ENCODE peak calls at places on chromosome 16, in eight cellular contexts. O is NB4, L is HFF-Myc, C is A673, R is GM12865, N is ascending aorta, Q is IMR-90, P is RWPE2. S is an unnamed sample.
A peak's percentile ranks its signal among the peaks of the same experiment; 100 is the strongest.

GRCh38 chr16:642189-643049 is 791 bp downstream of the MCRIP2 start:
- DNase-seq in O (peak; percentile 82), L (no peak), C (no peak), R (peak; percentile 81), N (no peak), Q (no peak), P (no peak), S (peak; percentile 84)

GRCh38 chr16:67803894-67804293 is 2.5 kb downstream of the RANBP10 start:
- DNase-seq in O (peak; percentile 60), L (no peak), C (no peak), R (peak; percentile 33), N (no peak), Q (no peak), P (no peak), S (peak; percentile 44)

GRCh38 chr16:3665508-3665907 is 11.0 kb downstream of the DNASE1 start:
- DNase-seq in O (no peak), L (no peak), C (no peak), R (no peak), N (no peak), Q (no peak), P (peak; percentile 38), S (no peak)

GRCh38 chr16:23215435-23215834 is 32.9 kb downstream of the SCNN1G start:
- DNase-seq in O (no peak), L (no peak), C (no peak), R (no peak), N (no peak), Q (no peak), P (no peak), S (no peak)

GRCh38 chr16:28291651-28292626 is at the start of gene SBK1:
- DNase-seq in O (peak; percentile 75), L (peak; percentile 31), C (peak; percentile 90), R (peak; percentile 83), N (no peak), Q (peak; percentile 38), P (no peak), S (peak; percentile 99)

GRCh38 chr16:66143422-66143821 is 223.1 kb upstream of the CDH5 start:
- DNase-seq in O (no peak), L (no peak), C (no peak), R (no peak), N (no peak), Q (no peak), P (no peak), S (no peak)

GRCh38 chr16:87295259-87295658 is 21.9 kb downstream of the C16orf95 start:
- DNase-seq in O (peak; percentile 62), L (no peak), C (peak; percentile 38), R (peak; percentile 49), N (no peak), Q (no peak), P (no peak), S (no peak)

GRCh38 chr16:79073560-79073959 is 527.0 kb downstream of the MAF start:
- DNase-seq in O (no peak), L (no peak), C (no peak), R (no peak), N (no peak), Q (no peak), P (no peak), S (no peak)

GRCh38 chr16:57537194-57537505 is 779 bp upstream of the CCDC102A start:
- DNase-seq in O (no peak), L (no peak), C (no peak), R (peak; percentile 81), N (no peak), Q (no peak), P (no peak), S (no peak)

GRCh38 chr16:13186813-13187212 is 285.4 kb downstream of the SHISA9 start:
- DNase-seq in O (no peak), L (no peak), C (no peak), R (peak; percentile 15), N (no peak), Q (no peak), P (no peak), S (no peak)

GRCh38 chr16:57759131-57759530 is 23.6 kb downstream of the KATNB1 start:
- DNase-seq in O (no peak), L (no peak), C (no peak), R (no peak), N (no peak), Q (no peak), P (peak; percentile 61), S (no peak)

GRCh38 chr16:72270531-72270930 is 98.6 kb upstream of the PMFBP1 start:
- DNase-seq in O (no peak), L (no peak), C (no peak), R (no peak), N (no peak), Q (no peak), P (no peak), S (no peak)

DNA sequence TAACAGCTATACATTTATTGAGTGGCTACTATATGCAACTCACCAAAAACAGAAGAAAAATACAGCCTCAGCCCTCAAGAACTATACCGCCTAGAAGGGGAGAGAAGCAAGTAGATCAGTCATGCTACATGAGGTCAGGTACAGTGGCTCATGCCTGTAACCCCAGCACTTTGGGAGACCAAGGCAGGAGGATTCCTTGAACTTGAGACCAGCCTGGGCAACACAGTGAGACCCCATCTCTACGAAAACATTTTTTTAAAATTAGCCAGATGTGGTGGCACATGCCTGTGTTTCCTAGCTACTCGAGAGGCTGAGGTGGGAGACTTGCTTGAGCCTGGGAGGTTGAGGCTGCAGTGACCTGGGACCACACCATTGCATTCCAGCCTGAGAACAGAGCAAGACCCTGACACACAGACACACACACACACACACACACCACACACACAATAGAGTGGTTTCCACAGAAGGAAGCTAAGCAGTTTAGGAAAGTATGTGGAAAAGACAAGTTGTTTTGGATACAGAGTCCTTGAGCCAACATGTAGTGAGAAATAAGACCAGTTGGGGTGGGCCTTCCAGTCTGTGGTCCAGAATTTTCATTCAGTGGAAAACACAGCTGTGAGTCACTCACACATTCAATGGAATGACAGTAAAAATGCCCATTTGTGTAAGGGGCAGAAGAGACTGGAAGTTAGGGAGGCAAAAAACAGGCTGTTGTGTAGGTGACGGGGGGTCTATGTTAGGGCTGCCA is 10.8 kb upstream of the SNTB2 start:
- DNase-seq in O (no peak), L (no peak), C (no peak), R (no peak), N (no peak), Q (peak; percentile 79), P (no peak), S (no peak)
- TF ChIP-seq CTCF in O (no peak), L (no peak), C (no peak), R (no peak), N (no peak), Q (no peak), P (no peak), S (no peak)

GRCh38 chr16:15521390-15521757 is 87.0 kb downstream of the BMERB1 start:
- DNase-seq in O (no peak), L (no peak), C (no peak), R (no peak), N (no peak), Q (no peak), P (no peak), S (no peak)

GRCh38 chr16:15523939-15524338 is 89.6 kb downstream of the BMERB1 start:
- DNase-seq in O (no peak), L (no peak), C (no peak), R (no peak), N (no peak), Q (peak; percentile 22), P (no peak), S (no peak)

GRCh38 chr16:15524966-15525365 is 90.6 kb downstream of the BMERB1 start:
- DNase-seq in O (no peak), L (no peak), C (no peak), R (no peak), N (no peak), Q (no peak), P (no peak), S (no peak)

GRCh38 chr16:15521758-15522509 is 87.5 kb downstream of the BMERB1 start:
- DNase-seq in O (no peak), L (no peak), C (no peak), R (no peak), N (no peak), Q (no peak), P (no peak), S (no peak)

DNA sequence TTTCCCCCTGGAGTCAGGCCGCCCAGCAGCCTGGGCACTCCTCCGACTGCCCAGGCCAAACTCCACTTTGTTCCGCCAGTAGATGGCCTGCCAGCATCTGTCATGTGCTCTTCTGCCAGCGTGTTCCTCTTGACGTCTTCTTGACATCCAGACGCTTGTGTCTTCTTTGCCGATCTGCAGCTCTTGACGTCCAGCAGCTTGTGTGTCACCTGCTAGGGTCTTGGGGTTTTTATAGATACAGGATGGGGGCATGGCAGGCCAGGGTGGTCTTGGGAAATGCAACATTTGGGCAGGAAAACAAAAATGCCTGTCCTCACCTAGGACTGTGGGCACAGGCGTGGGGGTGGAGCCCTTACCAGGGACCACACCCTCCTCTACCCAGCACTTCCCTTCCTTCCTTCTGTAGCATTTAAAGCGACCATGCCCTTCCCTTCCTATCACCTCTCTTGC is 88.7 kb downstream of the BMERB1 start:
- DNase-seq in O (peak; percentile 70), L (no peak), C (no peak), R (peak; percentile 30), N (no peak), Q (no peak), P (no peak), S (no peak)
- TF ChIP-seq CTCF in O (peak; percentile 36), L (no peak), C (no peak), R (peak; percentile 19), N (no peak), Q (no peak), P (peak; percentile 2), S (peak; percentile 25)

DNA sequence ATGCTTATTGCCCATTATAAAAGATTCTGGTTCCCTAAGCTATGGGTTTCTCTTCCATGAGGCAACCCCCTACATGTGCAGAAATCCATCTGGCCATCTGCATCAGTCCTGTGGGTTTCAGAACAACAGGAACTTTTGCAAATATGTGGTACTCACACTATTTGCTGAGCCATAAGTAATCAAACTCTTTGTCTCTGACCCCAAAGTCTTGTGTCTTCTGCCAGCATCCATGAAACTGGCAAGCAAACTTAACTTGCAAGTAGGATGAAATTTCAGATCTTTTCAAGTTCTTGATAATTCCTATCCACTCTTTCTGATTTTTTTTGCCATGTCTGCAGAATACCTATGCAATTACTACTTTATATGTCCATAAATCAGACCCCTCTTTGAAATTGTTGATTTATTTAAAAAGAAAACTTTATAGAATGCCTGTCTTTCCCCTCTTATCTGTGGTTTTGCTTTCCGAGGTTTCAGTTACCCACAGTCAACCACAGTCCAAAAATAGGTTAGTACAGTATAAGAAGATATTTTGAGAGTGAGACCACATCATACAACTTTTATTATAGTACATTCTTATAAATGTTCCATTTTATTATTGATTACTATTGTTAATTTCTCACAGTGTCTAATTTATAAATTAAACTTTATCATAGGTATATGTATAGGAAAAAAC is 158.4 kb upstream of the IRX3 start:
- DNase-seq in O (peak; percentile 41), L (no peak), C (no peak), R (no peak), N (no peak), Q (no peak), P (no peak), S (no peak)
- TF ChIP-seq CTCF in O (no peak), L (no peak), C (no peak), R (no peak), N (no peak), Q (no peak), P (no peak), S (no peak)

GRCh38 chr16:48234630-48235029 is 9.5 kb upstream of the LONP2 start:
- DNase-seq in O (no peak), L (no peak), C (no peak), R (no peak), N (no peak), Q (no peak), P (no peak), S (no peak)
- TF ChIP-seq CTCF in O (no peak), L (no peak), C (no peak), R (no peak), N (no peak), Q (no peak), P (no peak), S (no peak)